ENCODE peak calls at places on chromosomes 2 and 18, in nine cellular contexts. H, R, L, J, N, B, P, U and Z are unnamed samples.
A peak's percentile ranks its signal among the peaks of the same experiment; 100 is the strongest.

GRCh38 chr2:158724803-158725271 is 70.3 kb upstream of the DAPL1 start:
- DNase-seq in H (peak; percentile 93), R (no peak), L (no peak), J (no peak), N (no peak), B (no peak), P (no peak), U (no peak), Z (no peak)

GRCh38 chr18:63708650-63709049 is 5.9 kb downstream of the SERPINB11 start:
- DNase-seq in H (peak; percentile 29), R (no peak), L (no peak), J (no peak), N (no peak), B (no peak), P (peak; percentile 8), U (no peak), Z (no peak)

GRCh38 chr18:76985951-76986236 is 146.7 kb downstream of the MBP start:
- DNase-seq in H (no peak), R (no peak), L (no peak), J (no peak), N (no peak), B (no peak), P (no peak), U (no peak), Z (no peak)

GRCh38 chr2:115999039-115999438 is 1556.6 kb downstream of the DPP10 start:
- DNase-seq in H (no peak), R (no peak), L (no peak), J (no peak), N (no peak), B (no peak), P (no peak), U (no peak), Z (no peak)

GRCh38 chr18:41700435-41700834 is 254.6 kb upstream of the PIK3C3 start:
- DNase-seq in H (no peak), R (no peak), L (no peak), J (no peak), N (no peak), B (no peak), P (no peak), U (no peak), Z (no peak)

GRCh38 chr2:201795608-201796477 is 10.5 kb upstream of the CDK15 start:
- DNase-seq in H (peak; percentile 70), R (no peak), L (peak; percentile 19), J (peak; percentile 45), N (no peak), B (no peak), P (peak; percentile 44), U (no peak), Z (no peak)

GRCh38 chr18:68467966-68468365 is 246.9 kb downstream of the TMX3 start:
- DNase-seq in H (no peak), R (no peak), L (no peak), J (no peak), N (no peak), B (no peak), P (no peak), U (no peak), Z (no peak)

GRCh38 chr2:89763254-89763580 is 1071.7 kb downstream of the RPIA start:
- DNase-seq in H (no peak), R (peak; percentile 64), L (no peak), J (peak; percentile 20), N (peak; percentile 15), B (no peak), P (no peak), U (no peak), Z (peak; percentile 63)

GRCh38 chr2:10255189-10256030 is 47.3 kb upstream of the HPCAL1 start:
- DNase-seq in H (no peak), R (peak; percentile 24), L (no peak), J (no peak), N (no peak), B (no peak), P (no peak), U (no peak), Z (no peak)

GRCh38 chr2:11123856-11124759 is 31.2 kb upstream of the SLC66A3 start:
- DNase-seq in H (peak; percentile 85), R (no peak), L (peak; percentile 43), J (peak; percentile 67), N (peak; percentile 49), B (peak; percentile 81), P (peak; percentile 52), U (no peak), Z (no peak)

GRCh38 chr2:231336700-231337099 is 58.8 kb upstream of the B3GNT7 start:
- DNase-seq in H (no peak), R (no peak), L (no peak), J (no peak), N (no peak), B (no peak), P (no peak), U (no peak), Z (no peak)

GRCh38 chr2:15300645-15301573 is 260.2 kb downstream of the NBAS start:
- DNase-seq in H (no peak), R (no peak), L (no peak), J (no peak), N (no peak), B (no peak), P (no peak), U (no peak), Z (no peak)

GRCh38 chr2:238596571-238597551 is 170.1 kb downstream of the ASB1 start:
- DNase-seq in H (peak; percentile 94), R (no peak), L (no peak), J (peak; percentile 60), N (peak; percentile 71), B (peak; percentile 17), P (peak; percentile 93), U (peak; percentile 70), Z (peak; percentile 81)

GRCh38 chr2:85245891-85246290 is 81.9 kb downstream of the TGOLN2 start:
- DNase-seq in H (no peak), R (no peak), L (no peak), J (no peak), N (no peak), B (no peak), P (no peak), U (no peak), Z (no peak)
- H3K4me1 ChIP-seq in H (peaks cover 20% of the 10 kb centered on the region), R (peaks cover 30% of the 10 kb centered on the region), L (no peaks in the 10 kb centered on the region), J (peaks cover 17% of the 10 kb centered on the region), N (peaks cover 28% of the 10 kb centered on the region), B (peaks cover 27% of the 10 kb centered on the region), P (peaks cover 29% of the 10 kb centered on the region), U (peaks cover 15% of the 10 kb centered on the region), Z (peaks cover 48% of the 10 kb centered on the region)

GRCh38 chr18:58554404-58554803 is 74.5 kb downstream of the ALPK2 start:
- DNase-seq in H (no peak), R (no peak), L (no peak), J (no peak), N (no peak), B (no peak), P (no peak), U (no peak), Z (no peak)

GRCh38 chr18:58547864-58548263 is 81.0 kb downstream of the ALPK2 start:
- DNase-seq in H (no peak), R (no peak), L (no peak), J (no peak), N (no peak), B (no peak), P (no peak), U (no peak), Z (no peak)

GRCh38 chr18:58545338-58546096 is 83.4 kb downstream of the ALPK2 start:
- DNase-seq in H (no peak), R (no peak), L (no peak), J (no peak), N (no peak), B (no peak), P (no peak), U (no peak), Z (no peak)

GRCh38 chr18:58552057-58552461 is 76.8 kb downstream of the ALPK2 start:
- DNase-seq in H (peak; percentile 86), R (no peak), L (no peak), J (no peak), N (no peak), B (no peak), P (no peak), U (no peak), Z (no peak)

GRCh38 chr18:58549814-58550339 is 79.0 kb downstream of the ALPK2 start:
- DNase-seq in H (peak; percentile 72), R (no peak), L (no peak), J (no peak), N (no peak), B (peak; percentile 48), P (no peak), U (no peak), Z (no peak)
- H3K27ac ChIP-seq in H (peak overlapping the region; percentile 49), R (no peak overlapping the region), L (no peak overlapping the region), J (no peak overlapping the region), N (peak overlapping the region; percentile 83), B (peak overlapping the region; percentile 37), P (no peak overlapping the region), U (no peak overlapping the region), Z (no peak overlapping the region)

GRCh38 chr18:7847988-7848387 is 280.9 kb downstream of the PTPRM start:
- DNase-seq in H (no peak), R (no peak), L (no peak), J (no peak), N (no peak), B (no peak), P (no peak), U (no peak), Z (no peak)
- H3K9me3 ChIP-seq in H (no peaks in the 10 kb centered on the region), R (peaks cover 2% of the 10 kb centered on the region), L (no peaks in the 10 kb centered on the region), J (no peaks in the 10 kb centered on the region), N (peaks cover 20% of the 10 kb centered on the region), B (no peaks in the 10 kb centered on the region), P (no peaks in the 10 kb centered on the region), U (peaks cover 2% of the 10 kb centered on the region), Z (no peaks in the 10 kb centered on the region)

GRCh38 chr2:120305296-120305695 is 40.6 kb upstream of the INHBB start:
- DNase-seq in H (peak; percentile 28), R (no peak), L (no peak), J (no peak), N (no peak), B (no peak), P (no peak), U (no peak), Z (no peak)

GRCh38 chr2:120306091-120306490 is 39.8 kb upstream of the INHBB start:
- DNase-seq in H (no peak), R (no peak), L (no peak), J (no peak), N (no peak), B (no peak), P (no peak), U (no peak), Z (no peak)

GRCh38 chr2:120308038-120308910 is 37.7 kb upstream of the INHBB start:
- DNase-seq in H (no peak), R (no peak), L (no peak), J (no peak), N (no peak), B (no peak), P (no peak), U (no peak), Z (no peak)

GRCh38 chr2:120310136-120310535 is 35.8 kb upstream of the INHBB start:
- DNase-seq in H (no peak), R (no peak), L (peak; percentile 60), J (no peak), N (no peak), B (no peak), P (no peak), U (no peak), Z (no peak)

DNA sequence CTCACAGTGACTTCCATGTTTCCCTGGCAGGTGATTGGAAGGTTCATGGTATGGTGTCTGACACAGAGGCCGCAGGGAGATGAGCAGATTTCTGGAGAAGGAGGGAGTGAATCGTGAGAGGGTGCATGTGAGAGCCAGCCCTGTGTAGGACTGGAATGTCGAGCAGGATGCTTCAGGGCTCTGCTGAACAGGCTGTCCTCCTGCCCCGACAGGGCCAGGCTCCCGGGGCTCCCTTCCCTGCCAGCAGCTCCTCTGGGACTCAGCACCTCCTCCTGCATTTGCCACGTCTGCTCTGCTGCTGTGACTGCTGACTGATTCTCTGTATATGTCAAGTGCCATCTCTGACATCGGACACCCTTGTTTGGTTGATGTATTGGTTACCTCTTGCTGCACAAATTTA is 38.5 kb upstream of the INHBB start:
- DNase-seq in H (no peak), R (no peak), L (no peak), J (no peak), N (no peak), B (no peak), P (no peak), U (no peak), Z (no peak)
- H3K4me1 ChIP-seq in H (peaks cover under 1% of the 10 kb centered on the region), R (no peaks in the 10 kb centered on the region), L (peaks cover 34% of the 10 kb centered on the region), J (no peaks in the 10 kb centered on the region), N (peaks cover 1% of the 10 kb centered on the region), B (peaks cover 2% of the 10 kb centered on the region), P (no peaks in the 10 kb centered on the region), U (no peaks in the 10 kb centered on the region), Z (no peaks in the 10 kb centered on the region)